ENCODE peak calls at places on chromosome 2, in ten cellular contexts. S is psoas muscle, T is foreskin fibroblast, A is AG09309, O is Panc1, Z is GM06990, G is body of pancreas, Q is heart right ventricle, R is GM12864, P is cardiac muscle cell. U is an unnamed sample.

GRCh38 chr2:201643216-201643651 is at the start of gene TMEM237:
- DNase-seq in O (no peak), Q (peak; percentile 60), P (peak; percentile 78), T (no peak), S (peak; percentile 80), G (no peak), R (no peak), A (no peak), Z (peak; percentile 72), U (no peak)

GRCh38 chr2:234463626-234464290 is 33.1 kb downstream of the ARL4C start:
- DNase-seq in G (peak; percentile 9), S (no peak), A (no peak), T (no peak), Q (no peak), Z (no peak), O (peak; percentile 38), R (no peak), P (no peak), U (no peak)

GRCh38 chr2:112010751-112011150 is 44.3 kb upstream of the TMEM87B start:
- DNase-seq in G (no peak), O (no peak), A (no peak), R (no peak), T (no peak), P (no peak), Z (no peak), S (no peak), Q (no peak), U (no peak)

GRCh38 chr2:211671977-211672376 is 866.6 kb downstream of the ERBB4 start:
- DNase-seq in S (no peak), R (no peak), G (no peak), T (no peak), Z (no peak), Q (no peak), P (no peak), O (no peak), A (no peak), U (no peak)

GRCh38 chr2:191691016-191691725 is 13.2 kb downstream of the NABP1 start:
- DNase-seq in Z (peak; percentile 76), P (peak; percentile 64), A (peak; percentile 79), S (no peak), Q (no peak), G (peak; percentile 64), O (no peak), T (peak; percentile 74), R (peak; percentile 62), U (peak; percentile 60)

GRCh38 chr2:64177315-64177714 is 33.1 kb upstream of the PELI1 start:
- DNase-seq in Q (no peak), G (no peak), R (no peak), A (peak; percentile 31), P (no peak), S (no peak), T (no peak), O (no peak), Z (no peak), U (no peak)

GRCh38 chr2:65778126-65778525 is 345.7 kb upstream of the SPRED2 start:
- DNase-seq in G (no peak), A (no peak), S (no peak), R (no peak), T (no peak), Z (no peak), O (no peak), Q (no peak), P (no peak), U (no peak)

GRCh38 chr2:222688912-222689311 is 17.5 kb downstream of the MOGAT1 start:
- DNase-seq in S (no peak), P (no peak), Q (no peak), A (no peak), G (no peak), O (no peak), R (no peak), Z (no peak), T (no peak), U (no peak)

GRCh38 chr2:58762176-58762781 is 521.2 kb upstream of the FANCL start:
- DNase-seq in S (no peak), P (peak; percentile 65), G (peak; percentile 63), O (peak; percentile 33), Q (peak; percentile 13), A (no peak), R (peak; percentile 12), T (peak; percentile 15), Z (no peak), U (peak; percentile 23)

GRCh38 chr2:288002-288742 is at the start of gene ALKAL2:
- DNase-seq in A (no peak), Z (no peak), T (no peak), R (no peak), O (no peak), S (no peak), Q (no peak), P (no peak), G (peak; percentile 40), U (no peak)

GRCh38 chr2:46299365-46300263 is 2.4 kb downstream of the EPAS1 start:
- DNase-seq in S (peak; percentile 81), O (no peak), Q (peak; percentile 74), Z (no peak), R (no peak), T (peak; percentile 66), A (no peak), P (peak; percentile 57), G (peak; percentile 84), U (no peak)
- TF ChIP-seq CTCF in S (no peak), O (no peak), Q (no peak), Z (no peak), R (no peak), T (no peak), A (peak; percentile 16), P (no peak), G (no peak), U (peak; percentile 23)

GRCh38 chr2:177147093-177147694 is 65.4 kb upstream of the HNRNPA3 start:
- DNase-seq in P (peak; percentile 67), A (peak; percentile 43), S (no peak), T (no peak), G (no peak), O (no peak), R (peak; percentile 39), Q (no peak), Z (peak; percentile 54), U (peak; percentile 29)

GRCh38 chr2:177143444-177143843 is 69.2 kb upstream of the HNRNPA3 start:
- DNase-seq in P (no peak), R (no peak), A (peak; percentile 57), Z (no peak), O (no peak), S (no peak), T (peak; percentile 68), Q (no peak), G (no peak), U (peak; percentile 44)

GRCh38 chr2:177149155-177149503 is 63.5 kb upstream of the HNRNPA3 start:
- DNase-seq in O (no peak), Z (no peak), R (no peak), T (no peak), A (no peak), S (no peak), G (no peak), P (no peak), Q (no peak), U (no peak)

GRCh38 chr2:177147834-177148233 is 64.8 kb upstream of the HNRNPA3 start:
- DNase-seq in Q (no peak), T (no peak), R (no peak), P (no peak), G (no peak), S (no peak), A (no peak), O (no peak), Z (no peak), U (no peak)

DNA sequence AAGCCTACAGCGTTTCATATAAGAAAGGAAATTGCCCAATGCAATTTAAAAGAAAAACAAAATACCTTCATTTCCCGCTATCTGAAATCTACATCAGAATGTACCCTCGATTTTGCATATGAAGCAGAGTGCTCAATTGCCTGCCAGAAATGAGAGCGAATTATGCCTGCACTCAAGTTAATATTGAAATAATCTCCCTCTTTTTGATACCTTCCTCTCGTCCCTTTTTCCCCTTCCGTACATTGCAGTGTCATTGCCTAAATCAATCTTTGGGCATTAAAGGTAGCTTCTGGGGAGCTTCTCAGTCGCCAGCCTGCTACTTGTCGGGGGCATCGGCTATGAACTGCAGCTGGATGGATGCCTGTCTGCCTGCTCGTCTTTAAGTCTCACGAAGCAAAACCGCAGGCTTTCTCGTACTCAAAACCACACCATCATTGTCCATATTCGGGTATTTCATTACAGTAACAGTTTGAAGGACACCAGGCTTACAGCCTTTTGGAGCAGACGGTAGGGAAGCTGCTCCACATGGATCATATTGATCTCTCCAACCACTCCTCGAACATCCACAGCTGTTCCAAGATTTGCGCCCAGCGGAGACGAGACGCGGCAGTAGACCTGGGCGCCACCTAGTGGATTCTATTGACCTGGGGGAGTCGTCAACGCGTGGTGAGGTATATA is 64.0 kb upstream of the HNRNPA3 start:
- DNase-seq in Q (peak; percentile 57), O (peak; percentile 61), P (peak; percentile 89), S (peak; percentile 72), G (peak; percentile 79), R (peak; percentile 27), Z (peak; percentile 57), T (peak; percentile 73), A (no peak), U (no peak)
- H3K4me3 ChIP-seq in Q (peak overlapping the region; percentile 45), O (peak overlapping the region; percentile 50), P (peak overlapping the region; percentile 32), S (peak overlapping the region; percentile 66), G (peak overlapping the region; percentile 16), R (peak overlapping the region; percentile 49), Z (peak overlapping the region; percentile 69), T (peak overlapping the region; percentile 64), A (peak overlapping the region; percentile 43), U (peak overlapping the region; percentile 54)

GRCh38 chr2:9097239-9097638 is 93.8 kb upstream of the MBOAT2 start:
- DNase-seq in P (no peak), Z (no peak), G (no peak), R (no peak), A (no peak), O (no peak), S (no peak), Q (no peak), T (no peak), U (no peak)

GRCh38 chr2:9095226-9095625 is 91.7 kb upstream of the MBOAT2 start:
- DNase-seq in P (no peak), S (no peak), G (no peak), Q (no peak), A (no peak), O (no peak), R (no peak), T (no peak), Z (no peak), U (no peak)

GRCh38 chr2:9094117-9094516 is 90.6 kb upstream of the MBOAT2 start:
- DNase-seq in A (no peak), O (no peak), Z (no peak), R (no peak), G (no peak), Q (no peak), P (no peak), S (no peak), T (no peak), U (no peak)

GRCh38 chr2:9096761-9097160 is 93.3 kb upstream of the MBOAT2 start:
- DNase-seq in R (no peak), O (no peak), Q (no peak), S (no peak), Z (no peak), T (no peak), P (no peak), G (no peak), A (no peak), U (no peak)

GRCh38 chr2:9095690-9096089 is 92.2 kb upstream of the MBOAT2 start:
- DNase-seq in Q (peak; percentile 67), R (no peak), O (no peak), S (no peak), Z (no peak), G (no peak), P (peak; percentile 31), A (no peak), T (no peak), U (no peak)
- TF ChIP-seq CTCF in Q (no peak), R (no peak), O (no peak), S (no peak), Z (no peak), G (no peak), P (peak; percentile 38), A (no peak), T (peak; percentile 2), U (peak; percentile 7)

GRCh38 chr2:36857713-36858112 is 108.6 kb downstream of the STRN start:
- DNase-seq in S (no peak), O (no peak), A (no peak), Z (no peak), P (no peak), G (no peak), Q (no peak), R (no peak), T (no peak), U (no peak)
- H3K4me3 ChIP-seq in S (no peak overlapping the region), O (no peak overlapping the region), A (no peak overlapping the region), Z (no peak overlapping the region), P (no peak overlapping the region), G (no peak overlapping the region), Q (no peak overlapping the region), R (no peak overlapping the region), T (no peak overlapping the region), U (no peak overlapping the region)

U was measured in AG04449.